ENCODE peak calls at places on chromosomes 7 and 10, in eight cellular contexts. S is cardiac fibroblast; M is BE2C; Z is NB4; C is spleen; V is CD4-positive, alpha-beta memory T cell; F is Peyer's patch; U is AG04450. N is an unnamed sample.

GRCh38 chr10:4708123-4708759 is 117.8 kb upstream of the AKR1E2 start:
- DNase-seq in S (no peak), M (peak), Z (peak), C (no peak), V (no peak), F (no peak), U (no peak), N (peak)

GRCh38 chr10:79149345-79149661 is 80.5 kb downstream of the ZMIZ1 start:
- DNase-seq in S (no peak), M (no peak), Z (no peak), C (peak), V (no peak), F (no peak), U (no peak), N (no peak)

GRCh38 chr7:28358423-28358868 is 53.9 kb upstream of the CREB5 start:
- DNase-seq in S (peak), M (no peak), Z (no peak), C (no peak), V (no peak), F (no peak), U (peak), N (no peak)

GRCh38 chr10:129345763-129346162 is 121.3 kb upstream of the MGMT start:
- DNase-seq in S (no peak), M (no peak), Z (no peak), C (no peak), V (no peak), F (no peak), U (no peak), N (no peak)

GRCh38 chr10:121823993-121824463 is 103.8 kb downstream of the ATE1 start:
- DNase-seq in S (peak), M (no peak), Z (peak), C (no peak), V (no peak), F (no peak), U (no peak), N (peak)

GRCh38 chr7:124411796-124412195 is 353.8 kb downstream of the GPR37 start:
- DNase-seq in S (no peak), M (no peak), Z (no peak), C (peak), V (no peak), F (no peak), U (no peak), N (no peak)

GRCh38 chr7:17099083-17099973 is 199.1 kb upstream of the AHR start:
- DNase-seq in S (peak), M (no peak), Z (peak), C (no peak), V (no peak), F (no peak), U (no peak), N (no peak)

GRCh38 chr7:8109196-8110022 is 140.8 kb downstream of the GLCCI1 start:
- DNase-seq in S (peak), M (no peak), Z (no peak), C (no peak), V (no peak), F (no peak), U (no peak), N (no peak)

GRCh38 chr10:48333856-48334255 is 27.4 kb downstream of the MAPK8 start:
- DNase-seq in S (no peak), M (peak), Z (no peak), C (no peak), V (no peak), F (no peak), U (no peak), N (no peak)

GRCh38 chr10:70921285-70921684 is 32.9 kb upstream of the PCBD1 start:
- DNase-seq in S (peak), M (no peak), Z (no peak), C (no peak), V (no peak), F (no peak), U (no peak), N (no peak)

GRCh38 chr10:82282782-82283456 is 407.9 kb downstream of the NRG3 start:
- DNase-seq in S (no peak), M (peak), Z (no peak), C (no peak), V (no peak), F (no peak), U (no peak), N (no peak)

GRCh38 chr7:77320161-77320560 is 96.0 kb downstream of the GSAP start:
- DNase-seq in S (no peak), M (no peak), Z (no peak), C (no peak), V (no peak), F (no peak), U (no peak), N (no peak)

GRCh38 chr7:28032738-28033380 is 147.7 kb downstream of the JAZF1 start:
- DNase-seq in S (no peak), M (no peak), Z (peak), C (no peak), V (no peak), F (no peak), U (no peak), N (no peak)

GRCh38 chr7:76314042-76314721 is 11.7 kb downstream of the HSPB1 start:
- DNase-seq in S (peak), M (peak), Z (peak), C (peak), V (peak), F (peak), U (peak), N (peak)

GRCh38 chr10:43170491-43170890 is 32.2 kb downstream of the CSGALNACT2 start:
- DNase-seq in S (peak), M (no peak), Z (no peak), C (no peak), V (no peak), F (no peak), U (no peak), N (no peak)

GRCh38 chr10:123348721-123349120 is 194.5 kb downstream of the BUB3 start:
- DNase-seq in S (no peak), M (peak), Z (no peak), C (no peak), V (no peak), F (no peak), U (no peak), N (no peak)

GRCh38 chr7:1557771-1558170 is 1.8 kb upstream of the TMEM184A start:
- DNase-seq in S (no peak), M (peak), Z (no peak), C (no peak), V (no peak), F (no peak), U (no peak), N (no peak)

GRCh38 chr7:14806886-14807285 is 95.7 kb downstream of the DGKB start:
- DNase-seq in S (peak), M (no peak), Z (no peak), C (no peak), V (no peak), F (no peak), U (peak), N (no peak)

GRCh38 chr7:157136372-157136771 is 2.4 kb upstream of the UBE3C start:
- DNase-seq in S (peak), M (no peak), Z (peak), C (no peak), V (no peak), F (no peak), U (peak), N (peak)

GRCh38 chr7:157521752-157522151 is 184.9 kb downstream of the DNAJB6 start:
- DNase-seq in S (no peak), M (no peak), Z (no peak), C (no peak), V (no peak), F (no peak), U (no peak), N (no peak)

GRCh38 chr7:22442187-22442886 is 57.7 kb downstream of the STEAP1B start:
- DNase-seq in S (no peak), M (no peak), Z (no peak), C (no peak), V (no peak), F (no peak), U (no peak), N (no peak)

GRCh38 chr7:121696954-121697353 is 176.0 kb upstream of the PTPRZ1 start:
- DNase-seq in S (no peak), M (no peak), Z (no peak), C (no peak), V (no peak), F (no peak), U (no peak), N (no peak)

GRCh38 chr10:72375585-72375984 is 20.9 kb upstream of the DNAJB12 start:
- DNase-seq in S (peak), M (peak), Z (peak), C (no peak), V (no peak), F (no peak), U (no peak), N (no peak)

DNA sequence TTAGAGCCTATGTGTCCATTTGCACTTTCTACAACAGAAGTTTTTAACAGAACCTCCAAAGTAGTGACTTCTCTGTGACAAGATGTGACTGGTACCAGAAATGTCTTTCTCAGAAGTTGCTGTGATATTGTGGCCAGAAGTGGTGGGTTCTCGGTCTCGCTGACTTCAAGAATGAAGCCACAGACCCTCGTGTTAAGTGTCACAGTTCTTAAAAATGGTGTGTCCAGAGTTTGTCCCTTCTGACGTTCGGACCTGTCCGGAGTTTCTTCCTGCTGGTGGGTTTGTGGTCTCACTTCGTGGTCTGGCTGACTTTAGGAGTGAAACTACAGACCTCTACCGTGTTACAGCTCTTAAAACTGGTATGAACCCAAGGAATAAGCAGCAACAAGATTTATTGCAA is 2.8 kb downstream of the ITPRID1 start:
- DNase-seq in S (no peak), M (no peak), Z (no peak), C (no peak), V (no peak), F (no peak), U (no peak), N (no peak)
- H3K4me3 ChIP-seq in S (no peak), M (no peak), Z (no peak), C (no peak), V (no peak), F (no peak), U (no peak), N (no peak)

GRCh38 chr7:54917613-54918406 is 101.0 kb upstream of the EGFR start:
- DNase-seq in S (no peak), M (no peak), Z (no peak), C (no peak), V (no peak), F (no peak), U (no peak), N (no peak)
- H3K4me3 ChIP-seq in S (no peak), M (no peak), Z (no peak), C (no peak), V (no peak), F (no peak), U (no peak), N (no peak)

GRCh38 chr7:90225601-90226000 is 14.1 kb downstream of the STEAP2 start:
- DNase-seq in S (no peak), M (no peak), Z (no peak), C (no peak), V (no peak), F (no peak), U (no peak), N (no peak)

GRCh38 chr7:90222390-90222789 is 10.8 kb downstream of the STEAP2 start:
- DNase-seq in S (no peak), M (no peak), Z (no peak), C (no peak), V (no peak), F (no peak), U (no peak), N (no peak)

GRCh38 chr7:90225181-90225580 is 13.6 kb downstream of the STEAP2 start:
- DNase-seq in S (no peak), M (no peak), Z (no peak), C (no peak), V (no peak), F (no peak), U (no peak), N (no peak)

GRCh38 chr7:90222811-90223725 is 11.5 kb downstream of the STEAP2 start:
- DNase-seq in S (peak), M (no peak), Z (no peak), C (no peak), V (no peak), F (no peak), U (peak), N (no peak)

GRCh38 chr7:90224204-90224603 is 12.7 kb downstream of the STEAP2 start:
- DNase-seq in S (no peak), M (no peak), Z (no peak), C (no peak), V (no peak), F (no peak), U (no peak), N (no peak)
- H3K4me3 ChIP-seq in S (no peak), M (no peak), Z (no peak), C (no peak), V (no peak), F (no peak), U (no peak), N (no peak)

GRCh38 chr10:1024103-1024502 is 1.6 kb downstream of the IDI2 start:
- DNase-seq in S (no peak), M (no peak), Z (no peak), C (no peak), V (no peak), F (no peak), U (no peak), N (no peak)

GRCh38 chr10:1020460-1020859 is 5.2 kb downstream of the IDI2 start:
- DNase-seq in S (no peak), M (no peak), Z (no peak), C (peak), V (no peak), F (no peak), U (no peak), N (no peak)

GRCh38 chr10:1019362-1019761 is 6.3 kb downstream of the IDI2 start:
- DNase-seq in S (no peak), M (no peak), Z (no peak), C (peak), V (no peak), F (no peak), U (no peak), N (no peak)

GRCh38 chr10:1020966-1021365 is 4.7 kb downstream of the IDI2 start:
- DNase-seq in S (no peak), M (no peak), Z (no peak), C (no peak), V (no peak), F (no peak), U (no peak), N (no peak)

DNA sequence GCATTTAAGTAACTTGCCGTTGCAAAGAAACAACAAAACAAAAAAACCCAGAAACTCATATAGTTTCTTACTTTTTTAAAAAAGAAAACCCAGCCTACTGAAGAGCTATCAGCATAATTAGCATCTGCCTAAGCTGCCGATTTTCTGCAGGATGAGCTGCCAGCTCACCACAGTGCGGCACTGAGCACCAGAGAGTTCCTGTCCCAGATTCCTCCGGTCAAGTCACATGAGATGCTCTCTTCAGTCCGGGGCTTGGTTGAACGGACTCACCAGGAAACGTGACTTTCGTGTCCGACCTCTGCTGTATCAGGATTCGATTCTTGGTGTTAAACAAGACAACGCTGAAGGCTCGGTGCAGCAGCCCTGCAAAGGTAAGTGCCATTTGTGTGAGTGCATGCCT is 3.2 kb downstream of the IDI2 start:
- DNase-seq in S (no peak), M (no peak), Z (no peak), C (no peak), V (no peak), F (no peak), U (no peak), N (no peak)
- H3K4me3 ChIP-seq in S (no peak), M (no peak), Z (no peak), C (no peak), V (no peak), F (no peak), U (no peak), N (no peak)

GRCh38 chr7:44144968-44145418 is 3.9 kb upstream of the MYL7 start:
- DNase-seq in S (no peak), M (no peak), Z (no peak), C (no peak), V (no peak), F (no peak), U (no peak), N (no peak)

GRCh38 chr7:44144426-44144967 is 3.4 kb upstream of the MYL7 start:
- DNase-seq in S (no peak), M (no peak), Z (no peak), C (peak), V (no peak), F (no peak), U (no peak), N (no peak)

GRCh38 chr7:44145969-44146897 is 5.1 kb upstream of the MYL7 start:
- DNase-seq in S (peak), M (peak), Z (peak), C (peak), V (peak), F (peak), U (no peak), N (peak)

GRCh38 chr7:44147026-44147881 is 6.1 kb upstream of the MYL7 start:
- DNase-seq in S (no peak), M (no peak), Z (no peak), C (no peak), V (no peak), F (no peak), U (no peak), N (no peak)

DNA sequence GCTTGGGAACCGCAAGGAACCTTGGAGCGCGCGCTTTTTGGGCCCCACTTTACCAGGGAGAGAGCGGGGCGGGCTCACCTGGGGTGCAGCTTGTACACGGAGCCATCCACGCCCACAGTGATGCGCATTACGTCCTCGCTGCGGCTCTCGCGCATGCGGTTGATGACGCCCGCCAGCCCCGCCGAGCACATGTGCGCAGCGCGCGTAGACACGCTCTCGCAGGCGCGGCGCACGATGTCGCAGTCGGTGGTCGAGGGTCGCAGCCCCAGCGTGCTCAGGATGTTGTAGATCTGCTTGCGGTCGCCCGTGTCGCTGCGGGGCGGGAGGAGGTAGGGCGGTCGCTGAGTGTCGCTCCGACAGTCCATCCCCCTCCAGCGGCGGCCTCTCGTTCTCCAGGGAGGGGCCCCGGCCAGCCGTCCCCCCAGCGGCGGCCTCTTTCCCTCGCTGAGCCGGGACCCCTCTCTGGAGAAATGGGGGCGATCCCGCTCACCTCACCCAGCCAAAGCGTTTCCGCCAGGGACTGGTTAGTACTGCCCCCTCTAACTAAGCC is 4.4 kb upstream of the MYL7 start:
- DNase-seq in S (no peak), M (no peak), Z (no peak), C (no peak), V (peak), F (peak), U (no peak), N (no peak)
- H3K4me3 ChIP-seq in S (peak), M (peak), Z (no peak), C (peak), V (no peak), F (peak), U (peak), N (peak)

GRCh38 chr7:149716007-149716931 is 57.1 kb downstream of the ZNF467 start:
- DNase-seq in S (peak), M (no peak), Z (no peak), C (peak), V (no peak), F (no peak), U (no peak), N (no peak)
- H3K4me3 ChIP-seq in S (no peak), M (peak), Z (peak), C (no peak), V (no peak), F (no peak), U (peak), N (peak)

GRCh38 chr10:60282771-60283353 is 106.8 kb downstream of the ANK3 start:
- DNase-seq in S (no peak), M (no peak), Z (peak), C (no peak), V (no peak), F (peak), U (no peak), N (no peak)
- H3K4me3 ChIP-seq in S (peak), M (no peak), Z (no peak), C (no peak), V (no peak), F (no peak), U (no peak), N (no peak)